ENCODE peak calls at places on chromosomes 4 and X, in four cellular contexts. N, G, Y and I are unnamed samples.
A peak's percentile ranks its signal among the peaks of the same experiment; 100 is the strongest.

GRCh38 chrX:19046343-19047215 is 62.7 kb upstream of the PHKA2 start:
- DNase-seq in N (no peak), G (no peak), Y (no peak), I (peak; percentile 68)

GRCh38 chr4:517806-518070 is 18.7 kb downstream of the PIGG start:
- DNase-seq in N (no peak), G (no peak), Y (no peak), I (no peak)

GRCh38 chr4:2866891-2867290 is 23.2 kb downstream of the ADD1 start:
- DNase-seq in N (no peak), G (no peak), Y (no peak), I (peak; percentile 56)

GRCh38 chr4:40976343-40976742 is 226.6 kb downstream of the NSUN7 start:
- DNase-seq in N (peak; percentile 43), G (no peak), Y (no peak), I (peak; percentile 77)

GRCh38 chr4:89598602-89599001 is 238.4 kb downstream of the SNCA start:
- DNase-seq in N (no peak), G (no peak), Y (no peak), I (peak; percentile 32)

GRCh38 chr4:149749769-149750168 is 65.9 kb downstream of the IQCM start:
- DNase-seq in N (no peak), G (no peak), Y (no peak), I (no peak)

GRCh38 chr4:154506253-154506652 is 14.7 kb upstream of the DCHS2 start:
- DNase-seq in N (no peak), G (no peak), Y (no peak), I (peak; percentile 53)

GRCh38 chr4:7389101-7389701 is 45.5 kb downstream of the PSAPL1 start:
- DNase-seq in N (peak; percentile 17), G (peak; percentile 21), Y (no peak), I (no peak)

GRCh38 chr4:24537025-24537424 is 47.3 kb downstream of the DHX15 start:
- DNase-seq in N (no peak), G (no peak), Y (no peak), I (no peak)

GRCh38 chrX:106415276-106415895 is 196.4 kb upstream of the RADX start:
- DNase-seq in N (no peak), G (no peak), Y (no peak), I (peak; percentile 28)

GRCh38 chrX:151929131-151929530 is 16.4 kb downstream of the MAGEA4 start:
- DNase-seq in N (no peak), G (no peak), Y (no peak), I (no peak)

DNA sequence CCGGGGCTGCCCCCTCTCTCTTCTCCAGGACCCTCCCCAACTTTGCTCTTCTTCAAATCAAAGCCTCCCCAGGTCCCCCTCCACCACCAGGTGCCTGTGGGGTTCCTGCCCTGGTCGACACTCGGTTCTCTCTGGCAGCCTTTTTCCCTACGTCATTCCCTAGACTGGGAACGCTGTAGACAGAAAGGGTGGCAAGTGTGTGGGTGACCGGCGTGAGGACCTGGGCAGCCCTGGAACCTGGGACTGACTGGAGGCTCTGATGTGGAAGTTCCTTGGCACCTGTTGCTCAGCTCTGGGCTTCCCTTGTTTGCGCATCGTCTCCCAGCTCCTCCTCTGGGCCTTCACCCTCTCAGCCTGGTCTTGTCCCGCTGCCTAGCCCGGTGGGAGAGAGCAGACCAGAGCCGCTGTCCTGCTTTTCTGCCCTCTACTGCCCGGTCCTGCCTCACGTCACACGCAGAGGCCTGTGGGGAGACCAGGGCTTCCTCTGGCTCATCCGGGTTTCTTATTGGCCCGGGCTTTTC is 1.3 kb downstream of the TACC3 start:
- DNase-seq in N (no peak), G (no peak), Y (no peak), I (no peak)
- H3K4me3 ChIP-seq in N (peak overlapping the region; percentile 89), G (peak overlapping the region; percentile 68), Y (peak overlapping the region; percentile 82), I (peak overlapping the region; percentile 75)

DNA sequence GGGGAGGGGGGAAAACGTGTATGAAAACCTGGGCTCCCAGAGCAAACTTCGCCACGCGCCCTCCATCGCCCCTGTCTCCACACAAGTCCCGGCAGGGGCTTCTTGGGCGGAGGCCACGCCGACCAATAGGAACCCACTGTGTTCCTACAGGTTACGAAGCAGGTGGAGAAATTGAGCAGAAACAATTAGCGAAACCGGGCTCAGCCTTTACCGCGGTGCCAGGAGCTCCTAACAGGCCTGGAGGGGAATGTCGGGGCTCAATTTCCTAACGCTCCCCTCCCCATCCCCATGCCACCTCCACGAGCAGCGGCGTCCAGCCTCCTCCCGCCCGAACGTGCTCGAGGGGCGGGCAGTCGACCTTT is 582 bp upstream of the KIT start:
- DNase-seq in N (no peak), G (no peak), Y (no peak), I (no peak)
- H3K4me3 ChIP-seq in N (peak overlapping the region; percentile 73), G (no peak overlapping the region), Y (peak overlapping the region; percentile 68), I (no peak overlapping the region)

DNA sequence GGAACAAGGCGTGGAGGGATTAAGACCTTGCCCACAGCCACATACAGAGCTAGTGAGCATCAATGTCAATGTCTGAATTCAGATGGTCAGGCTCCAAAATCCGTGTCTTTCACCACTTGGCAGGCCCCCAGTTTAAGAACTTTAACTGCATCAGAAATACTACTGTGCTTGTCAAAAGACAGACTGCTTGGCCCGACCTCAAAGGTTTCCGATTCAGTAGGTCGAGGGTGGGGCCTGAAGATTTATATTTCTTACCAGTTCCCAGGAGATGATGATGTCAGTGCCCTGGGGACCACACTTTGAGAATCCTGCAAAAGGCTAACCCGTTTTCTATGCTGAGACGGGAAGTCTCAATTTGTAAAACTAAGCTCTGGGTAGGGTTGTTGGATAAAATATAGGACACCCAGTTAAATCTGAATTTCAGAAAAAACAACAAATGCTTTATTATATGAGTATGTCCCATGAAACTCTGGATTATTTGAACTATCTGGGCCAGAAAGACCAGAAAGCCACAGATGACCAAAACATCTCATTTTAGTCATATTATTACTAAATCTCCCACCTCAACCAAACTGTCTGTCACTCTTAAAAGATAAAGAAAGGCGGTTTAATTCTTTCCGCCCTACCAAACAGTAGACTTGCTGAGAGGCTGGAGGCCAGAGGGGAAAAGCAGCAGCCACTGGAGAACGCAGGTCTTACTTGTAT is 42.7 kb downstream of the GATB start:
- DNase-seq in N (no peak), G (no peak), Y (no peak), I (peak; percentile 51)
- H3K4me3 ChIP-seq in N (no peak overlapping the region), G (no peak overlapping the region), Y (no peak overlapping the region), I (no peak overlapping the region)

GRCh38 chrX:15918003-15918402 is 63.4 kb upstream of the AP1S2 start:
- DNase-seq in N (no peak), G (no peak), Y (no peak), I (no peak)

GRCh38 chrX:15916704-15917084 is 62.1 kb upstream of the AP1S2 start:
- DNase-seq in N (no peak), G (no peak), Y (no peak), I (no peak)

GRCh38 chrX:15914486-15914885 is 59.9 kb upstream of the AP1S2 start:
- DNase-seq in N (no peak), G (no peak), Y (no peak), I (no peak)

GRCh38 chrX:15913161-15913560 is 58.5 kb upstream of the AP1S2 start:
- DNase-seq in N (no peak), G (no peak), Y (no peak), I (peak; percentile 2)

GRCh38 chrX:15915959-15916703 is 61.5 kb upstream of the AP1S2 start:
- DNase-seq in N (no peak), G (no peak), Y (no peak), I (peak; percentile 0)
- H3K4me3 ChIP-seq in N (no peak overlapping the region), G (no peak overlapping the region), Y (no peak overlapping the region), I (no peak overlapping the region)

GRCh38 chr4:48269861-48270515 is 350 bp upstream of the TEC start:
- DNase-seq in N (peak; percentile 96), G (peak; percentile 80), Y (no peak), I (peak; percentile 62)

GRCh38 chr4:48271048-48271452 is 1.4 kb upstream of the TEC start:
- DNase-seq in N (no peak), G (no peak), Y (no peak), I (no peak)

GRCh38 chr4:48271626-48272025 is 2.0 kb upstream of the TEC start:
- DNase-seq in N (no peak), G (no peak), Y (no peak), I (no peak)

GRCh38 chr4:48268956-48269860 is at the start of gene TEC:
- DNase-seq in N (peak; percentile 56), G (no peak), Y (no peak), I (peak; percentile 56)

GRCh38 chr4:48270516-48270897 is 869 bp upstream of the TEC start:
- DNase-seq in N (no peak), G (no peak), Y (no peak), I (no peak)
- H3K4me3 ChIP-seq in N (peak overlapping the region; percentile 72), G (peak overlapping the region; percentile 55), Y (peak overlapping the region; percentile 65), I (peak overlapping the region; percentile 72)